ENCODE peak calls at places on chromosomes 2 and 18, in six cellular contexts. A, S, T, Q, K and E are unnamed samples.

GRCh38 chr2:102313950-102314349 is 2.6 kb downstream of the IL1RL1 start:
- DNase-seq in T (no peak), K (no peak), S (no peak), A (no peak), Q (no peak), E (no peak)

GRCh38 chr18:22169889-22170420 is 566 bp downstream of the GATA6 start:
- DNase-seq in K (no peak), S (peak; percentile 28), T (peak; percentile 42), A (no peak), Q (no peak), E (no peak)

GRCh38 chr2:102773149-102773706 is 11.4 kb downstream of the TMEM182 start:
- DNase-seq in T (no peak), K (no peak), A (no peak), S (no peak), Q (no peak), E (no peak)

GRCh38 chr2:47073641-47074040 is 81.5 kb downstream of the STPG4 start:
- DNase-seq in Q (no peak), A (no peak), T (no peak), K (no peak), S (no peak), E (no peak)

GRCh38 chr2:231127936-231128335 is 3.1 kb upstream of the HTR2B start:
- DNase-seq in K (no peak), Q (no peak), S (no peak), A (no peak), T (no peak), E (no peak)

GRCh38 chr18:80033181-80034067 is 810 bp upstream of the RBFA start:
- DNase-seq in Q (peak; percentile 67), A (no peak), K (peak; percentile 66), S (no peak), T (no peak), E (no peak)

GRCh38 chr2:227079726-227080125 is 84.3 kb downstream of the COL4A4 start:
- DNase-seq in T (no peak), S (peak; percentile 10), K (no peak), A (no peak), Q (no peak), E (no peak)

GRCh38 chr2:35938838-35939237 is 416.7 kb upstream of the CRIM1 start:
- DNase-seq in S (no peak), Q (no peak), T (no peak), K (no peak), A (no peak), E (no peak)

GRCh38 chr18:77133051-77133919 is 702 bp upstream of the MBP start:
- DNase-seq in Q (no peak), A (no peak), T (no peak), S (no peak), K (no peak), E (peak; percentile 72)

GRCh38 chr2:70977605-70978205 is 725 bp upstream of the ANKRD53 start:
- DNase-seq in S (no peak), A (no peak), Q (no peak), T (no peak), K (no peak), E (no peak)

GRCh38 chr2:231673348-231673770 is 35.0 kb upstream of the PTMA start:
- DNase-seq in Q (no peak), S (peak; percentile 94), T (no peak), A (peak; percentile 75), K (no peak), E (peak; percentile 76)

GRCh38 chr18:9042766-9043481 is 59.6 kb upstream of the NDUFV2 start:
- DNase-seq in K (no peak), A (no peak), S (no peak), T (no peak), Q (no peak), E (no peak)